ENCODE peak calls at places on chromosomes 5 and 9, in ten cellular contexts. V is tibial nerve; I is stimulated activated CD4-positive, alpha-beta T cell treated with anti-CD3 and anti-CD28 coated beads, Interleukin-4, amount 100 ng/mL, for 24 hours; S is MV-4-11; Q is naive thymus-derived CD4-positive, alpha-beta T cell; K is GM12865; U is GM13977; J is GM10248; A is globus pallidus; C is stimulated activated CD8-positive, alpha-beta memory T cell treated with anti-CD3 and anti-CD28 coated beads, Interleukin-12 subunit alpha, Interleukin-12 subunit beta, amount 100 ng/mL, for 4 hours. D is an unnamed sample.

GRCh38 chr9:88400021-88400420 is 11.8 kb downstream of the SPIN1 start:
- DNase-seq in V (no peak), I (no peak), S (no peak), Q (no peak), K (no peak), U (no peak), J (no peak), A (no peak), C (no peak), D (no peak)

GRCh38 chr5:109546461-109546860 is 136.7 kb upstream of the PJA2 start:
- DNase-seq in V (no peak), I (no peak), S (peak), Q (no peak), K (no peak), U (no peak), J (no peak), A (no peak), C (no peak), D (no peak)

GRCh38 chr5:40606077-40606765 is 73.5 kb upstream of the PTGER4 start:
- DNase-seq in V (no peak), I (no peak), S (peak), Q (no peak), K (no peak), U (no peak), J (no peak), A (no peak), C (no peak), D (no peak)

GRCh38 chr5:120609570-120609969 is 145.5 kb downstream of the PRR16 start:
- DNase-seq in V (no peak), I (no peak), S (no peak), Q (no peak), K (no peak), U (no peak), J (no peak), A (no peak), C (no peak), D (no peak)

GRCh38 chr9:117926031-117926655 is 221.9 kb downstream of the TLR4 start:
- DNase-seq in V (no peak), I (no peak), S (no peak), Q (no peak), K (no peak), U (no peak), J (no peak), A (no peak), C (no peak), D (no peak)

GRCh38 chr5:179827684-179828083 is 7.0 kb downstream of the SQSTM1 start:
- DNase-seq in V (no peak), I (peak), S (peak), Q (no peak), K (no peak), U (no peak), J (no peak), A (no peak), C (no peak), D (no peak)

GRCh38 chr9:112571624-112572341 is 85.2 kb downstream of the KIAA1958 start:
- DNase-seq in V (no peak), I (no peak), S (no peak), Q (no peak), K (no peak), U (no peak), J (no peak), A (no peak), C (no peak), D (no peak)

GRCh38 chr5:101995585-101995984 is 300.5 kb downstream of the SLCO4C1 start:
- DNase-seq in V (no peak), I (no peak), S (no peak), Q (no peak), K (no peak), U (no peak), J (no peak), A (no peak), C (no peak), D (no peak)

GRCh38 chr5:65760504-65761275 is 38.7 kb downstream of the NLN start:
- DNase-seq in V (no peak), I (peak), S (no peak), Q (peak), K (peak), U (peak), J (peak), A (peak), C (peak), D (peak)

GRCh38 chr9:6926436-6926835 is 168.7 kb downstream of the KDM4C start:
- DNase-seq in V (no peak), I (no peak), S (no peak), Q (no peak), K (no peak), U (no peak), J (no peak), A (no peak), C (no peak), D (no peak)

GRCh38 chr5:80059354-80059980 is 24.3 kb downstream of the THBS4 start:
- DNase-seq in V (no peak), I (no peak), S (no peak), Q (no peak), K (no peak), U (no peak), J (no peak), A (no peak), C (no peak), D (no peak)

GRCh38 chr5:129395247-129395646 is 64.9 kb upstream of the ADAMTS19 start:
- DNase-seq in V (no peak), I (no peak), S (no peak), Q (no peak), K (no peak), U (no peak), J (no peak), A (no peak), C (no peak), D (no peak)

GRCh38 chr5:32446660-32447059 is 2.1 kb upstream of the ZFR start:
- DNase-seq in V (no peak), I (no peak), S (peak), Q (no peak), K (peak), U (peak), J (peak), A (no peak), C (no peak), D (no peak)

GRCh38 chr5:69334793-69335268 is 2.2 kb upstream of the CCDC125 start:
- DNase-seq in V (peak), I (peak), S (peak), Q (peak), K (peak), U (peak), J (peak), A (peak), C (peak), D (peak)

GRCh38 chr9:81849631-81850259 is 78.5 kb upstream of the SPATA31D4 start:
- DNase-seq in V (no peak), I (no peak), S (no peak), Q (no peak), K (no peak), U (no peak), J (no peak), A (no peak), C (no peak), D (no peak)

GRCh38 chr9:114091711-114092110 is 7.4 kb downstream of the KIF12 start:
- DNase-seq in V (no peak), I (no peak), S (no peak), Q (no peak), K (no peak), U (peak), J (no peak), A (no peak), C (no peak), D (no peak)

D was measured in natural killer cell.